ENCODE peak calls at places on chromosomes 4 and X, in eight cellular contexts. I is bronchial epithelial cell, E is PC-9, H is nephron progenitor cell, X is B cell, O is heart right ventricle, Z is WERI-Rb-1, F is right atrium auricular region. P is an unnamed sample.

GRCh38 chr4:165208741-165209388 is 1.5 kb downstream of the KLHL2 start:
- DNase-seq in I (no peak), E (no peak), H (no peak), X (no peak), O (no peak), Z (no peak), F (no peak), P (no peak)

GRCh38 chr4:122744229-122744628 is 11.7 kb downstream of the BBS12 start:
- DNase-seq in I (no peak), E (peak), H (no peak), X (no peak), O (no peak), Z (no peak), F (no peak), P (no peak)

GRCh38 chr4:87081826-87082225 is 138.6 kb downstream of the KLHL8 start:
- DNase-seq in I (no peak), E (no peak), H (no peak), X (no peak), O (no peak), Z (no peak), F (no peak), P (no peak)

GRCh38 chr4:117801756-117802155 is 232.5 kb upstream of the NDST3 start:
- DNase-seq in I (no peak), E (no peak), H (no peak), X (no peak), O (no peak), Z (no peak), F (no peak), P (no peak)

GRCh38 chr4:36386691-36387090 is 105.3 kb downstream of the DTHD1 start:
- DNase-seq in I (no peak), E (no peak), H (no peak), X (no peak), O (no peak), Z (no peak), F (no peak), P (no peak)

GRCh38 chr4:124429746-124430250 is 282.7 kb downstream of the ANKRD50 start:
- DNase-seq in I (no peak), E (no peak), H (no peak), X (no peak), O (no peak), Z (no peak), F (no peak), P (no peak)

GRCh38 chrX:137352101-137352660 is 213.7 kb upstream of the ZIC3 start:
- DNase-seq in I (no peak), E (no peak), H (no peak), X (no peak), O (no peak), Z (no peak), F (no peak), P (no peak)

GRCh38 chrX:150207733-150208132 is 155.4 kb upstream of the MAMLD1 start:
- DNase-seq in I (no peak), E (no peak), H (no peak), X (no peak), O (no peak), Z (no peak), F (no peak), P (no peak)

GRCh38 chrX:131801066-131801465 is 222.0 kb upstream of the STK26 start:
- DNase-seq in I (no peak), E (no peak), H (no peak), X (no peak), O (no peak), Z (no peak), F (no peak), P (no peak)

GRCh38 chr4:10083331-10083769 is 33.2 kb downstream of the WDR1 start:
- DNase-seq in I (no peak), E (no peak), H (no peak), X (no peak), O (no peak), Z (no peak), F (no peak), P (no peak)

GRCh38 chr4:93184093-93184492 is 644.5 kb upstream of the ATOH1 start:
- DNase-seq in I (peak), E (no peak), H (no peak), X (no peak), O (no peak), Z (no peak), F (no peak), P (no peak)

GRCh38 chrX:35826503-35826902 is 28.4 kb downstream of the MAGEB16 start:
- DNase-seq in I (peak), E (no peak), H (no peak), X (no peak), O (no peak), Z (no peak), F (no peak), P (no peak)

GRCh38 chr4:47590325-47590724 is 105.2 kb downstream of the ATP10D start:
- DNase-seq in I (no peak), E (no peak), H (no peak), X (no peak), O (no peak), Z (no peak), F (no peak), P (no peak)

GRCh38 chrX:149683966-149684730 is 27.7 kb upstream of the MAGEA11 start:
- DNase-seq in I (no peak), E (peak), H (no peak), X (no peak), O (no peak), Z (no peak), F (no peak), P (no peak)

GRCh38 chr4:82898322-82899243 is 2.0 kb upstream of the THAP9 start:
- DNase-seq in I (peak), E (peak), H (no peak), X (no peak), O (no peak), Z (no peak), F (no peak), P (no peak)

GRCh38 chr4:119044919-119045318 is 90.7 kb upstream of the MYOZ2 start:
- DNase-seq in I (no peak), E (no peak), H (no peak), X (no peak), O (no peak), Z (no peak), F (no peak), P (no peak)

GRCh38 chrX:123036401-123036800 is 147.7 kb upstream of the GRIA3 start:
- DNase-seq in I (peak), E (no peak), H (no peak), X (no peak), O (no peak), Z (no peak), F (no peak), P (no peak)

GRCh38 chr4:180808862-180809261 is 1434.3 kb upstream of the TENM3 start:
- DNase-seq in I (no peak), E (no peak), H (no peak), X (no peak), O (no peak), Z (no peak), F (no peak), P (no peak)

GRCh38 chr4:114251020-114251419 is 271.6 kb upstream of the ARSJ start:
- DNase-seq in I (peak), E (no peak), H (no peak), X (no peak), O (no peak), Z (no peak), F (no peak), P (no peak)

GRCh38 chrX:134144231-134144630 is 92.8 kb upstream of the CCDC160 start:
- DNase-seq in I (peak), E (no peak), H (no peak), X (no peak), O (no peak), Z (no peak), F (no peak), P (no peak)

GRCh38 chr4:3371581-3372001 is 70.2 kb upstream of the HGFAC start:
- DNase-seq in I (no peak), E (no peak), H (peak), X (no peak), O (no peak), Z (no peak), F (peak), P (no peak)

GRCh38 chr4:74133786-74134499 is 24.0 kb upstream of the MTHFD2L start:
- DNase-seq in I (peak), E (peak), H (peak), X (peak), O (peak), Z (peak), F (peak), P (peak)

GRCh38 chr4:74134500-74134852 is 23.4 kb upstream of the MTHFD2L start:
- DNase-seq in I (no peak), E (no peak), H (no peak), X (no peak), O (no peak), Z (no peak), F (no peak), P (no peak)
- TF ChIP-seq CTCF in I (no peak), E (no peak), H (no peak), X (peak), O (peak), Z (no peak), F (peak), P (no peak)

GRCh38 chr4:186021461-186022167 is 47.3 kb upstream of the TLR3 start:
- DNase-seq in I (peak), E (no peak), H (peak), X (no peak), O (peak), Z (peak), F (no peak), P (peak)
- TF ChIP-seq CTCF in I (peak), E (peak), H (peak), X (peak), O (peak), Z (peak), F (peak), P (peak)

GRCh38 chr4:111045992-111046391 is 423.1 kb upstream of the PITX2 start:
- DNase-seq in I (no peak), E (no peak), H (no peak), X (no peak), O (no peak), Z (no peak), F (no peak), P (no peak)
- TF ChIP-seq CTCF in I (no peak), E (peak), H (no peak), X (no peak), O (no peak), Z (no peak), F (no peak), P (peak)

DNA sequence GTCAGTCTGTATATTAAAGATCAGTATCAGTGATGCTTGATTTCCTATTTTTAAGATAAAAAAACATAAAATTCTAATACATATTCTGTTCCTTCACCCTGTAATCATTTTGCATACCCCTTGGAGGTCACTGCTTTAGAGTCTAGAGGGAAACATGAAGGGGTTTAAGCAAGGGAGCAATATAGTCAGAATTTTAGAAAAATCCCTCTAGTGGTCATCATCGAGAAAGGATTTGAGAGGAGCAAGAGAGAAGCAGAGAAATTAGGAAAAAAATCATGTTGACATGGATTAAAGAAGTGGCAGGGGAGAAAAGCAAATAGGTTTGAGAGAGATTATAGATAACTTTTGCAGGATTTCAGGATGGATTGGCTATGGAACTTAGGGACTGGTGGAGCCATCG is 11.1 kb downstream of the APEX2 start:
- DNase-seq in I (no peak), E (no peak), H (no peak), X (no peak), O (no peak), Z (no peak), F (no peak), P (no peak)
- TF ChIP-seq CTCF in I (peak), E (peak), H (peak), X (peak), O (no peak), Z (no peak), F (peak), P (peak)

DNA sequence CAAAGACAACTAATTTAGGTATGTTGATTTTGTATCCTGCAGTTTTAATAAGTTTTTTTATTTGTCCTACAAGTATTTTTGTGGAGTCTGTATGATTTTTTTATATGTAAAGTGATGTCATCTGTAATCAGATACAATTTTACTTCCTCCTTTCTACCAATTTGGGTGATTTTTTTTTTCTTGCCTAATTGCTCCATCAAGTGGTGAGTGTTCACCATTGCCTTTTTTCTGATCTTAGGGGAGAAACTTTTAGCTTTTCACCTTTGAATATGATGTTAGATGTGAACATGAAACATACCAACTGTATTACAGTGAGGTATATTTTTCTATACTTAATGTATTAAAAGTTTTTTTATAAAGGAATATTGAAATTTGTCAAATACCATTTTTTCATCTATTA is 362.3 kb downstream of the PABPC4L start:
- DNase-seq in I (no peak), E (no peak), H (no peak), X (no peak), O (no peak), Z (no peak), F (no peak), P (no peak)
- TF ChIP-seq CTCF in I (no peak), E (peak), H (no peak), X (no peak), O (no peak), Z (no peak), F (no peak), P (no peak)

DNA sequence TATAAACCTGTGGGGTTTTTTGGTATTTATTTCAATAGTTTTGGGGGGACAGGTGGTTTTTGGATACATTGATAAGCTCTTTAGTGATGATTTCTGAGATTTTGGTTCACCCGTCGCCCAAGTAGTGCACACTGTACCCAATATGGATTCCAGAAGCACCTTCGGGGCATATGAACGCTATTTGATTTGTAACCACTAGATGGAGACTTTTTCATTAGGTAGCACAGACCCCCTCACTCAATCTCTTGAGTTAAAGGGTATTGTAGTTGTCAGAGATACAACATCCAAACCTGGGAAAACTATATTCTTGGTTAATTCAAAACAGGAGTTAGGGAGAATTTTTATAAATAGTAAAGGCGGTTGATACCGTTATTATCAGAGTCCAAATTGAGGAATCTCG is 79.8 kb downstream of the SPANXN3 start:
- DNase-seq in I (no peak), E (no peak), H (peak), X (no peak), O (no peak), Z (no peak), F (no peak), P (no peak)
- TF ChIP-seq CTCF in I (no peak), E (peak), H (peak), X (no peak), O (peak), Z (peak), F (peak), P (peak)

GRCh38 chr4:107044170-107044569 is 8.1 kb upstream of the DKK2 start:
- DNase-seq in I (peak), E (no peak), H (no peak), X (no peak), O (no peak), Z (peak), F (no peak), P (no peak)
- TF ChIP-seq CTCF in I (peak), E (no peak), H (no peak), X (no peak), O (no peak), Z (peak), F (no peak), P (peak)